ENCODE peak calls at places on chromosomes 12 and 14, in nine cellular contexts. J is H1; E is CD8-positive, alpha-beta T cell; Q is astrocyte of the spinal cord; Y is upper lobe of right lung; P is left ventricle myocardium inferior; S is OCI-LY7; A is epithelial cell of proximal tubule; U is lung. R is an unnamed sample.
A peak's percentile ranks its signal among the peaks of the same experiment; 100 is the strongest.

GRCh38 chr14:23319746-23320583 is 1.3 kb upstream of the PABPN1 start:
- DNase-seq in J (no peak), E (no peak), Q (no peak), Y (no peak), P (no peak), S (no peak), A (no peak), U (no peak), R (no peak)

GRCh38 chr14:65334765-65335411 is 77.6 kb upstream of the FUT8 start:
- DNase-seq in J (peak; percentile 69), E (no peak), Q (no peak), Y (no peak), P (no peak), S (peak; percentile 40), A (no peak), U (no peak), R (no peak)

GRCh38 chr14:92352158-92352985 is 29.4 kb downstream of the SLC24A4 start:
- DNase-seq in J (peak; percentile 10), E (no peak), Q (no peak), Y (no peak), P (no peak), S (peak; percentile 26), A (no peak), U (no peak), R (peak; percentile 62)

GRCh38 chr14:32075636-32076277 is 1.3 kb upstream of the ARHGAP5 start:
- DNase-seq in J (no peak), E (no peak), Q (no peak), Y (no peak), P (peak; percentile 53), S (peak; percentile 10), A (no peak), U (no peak), R (peak; percentile 25)

GRCh38 chr12:94941440-94941862 is 62.0 kb downstream of the NDUFA12 start:
- DNase-seq in J (no peak), E (peak; percentile 26), Q (peak; percentile 83), Y (no peak), P (peak; percentile 55), S (no peak), A (no peak), U (peak; percentile 29), R (peak; percentile 20)

GRCh38 chr12:65775720-65776119 is 48.6 kb upstream of the HMGA2 start:
- DNase-seq in J (no peak), E (no peak), Q (no peak), Y (no peak), P (no peak), S (no peak), A (no peak), U (no peak), R (no peak)

GRCh38 chr12:57726151-57726883 is 12.2 kb downstream of the AGAP2 start:
- DNase-seq in J (peak; percentile 65), E (no peak), Q (peak; percentile 75), Y (peak; percentile 90), P (peak; percentile 73), S (no peak), A (no peak), U (peak; percentile 76), R (no peak)

GRCh38 chr14:24866067-24866466 is 183.9 kb downstream of the STXBP6 start:
- DNase-seq in J (no peak), E (no peak), Q (no peak), Y (no peak), P (no peak), S (no peak), A (no peak), U (no peak), R (no peak)

GRCh38 chr12:104249898-104250297 is 34.3 kb downstream of the TXNRD1 start:
- DNase-seq in J (no peak), E (no peak), Q (no peak), Y (no peak), P (no peak), S (no peak), A (no peak), U (no peak), R (no peak)

DNA sequence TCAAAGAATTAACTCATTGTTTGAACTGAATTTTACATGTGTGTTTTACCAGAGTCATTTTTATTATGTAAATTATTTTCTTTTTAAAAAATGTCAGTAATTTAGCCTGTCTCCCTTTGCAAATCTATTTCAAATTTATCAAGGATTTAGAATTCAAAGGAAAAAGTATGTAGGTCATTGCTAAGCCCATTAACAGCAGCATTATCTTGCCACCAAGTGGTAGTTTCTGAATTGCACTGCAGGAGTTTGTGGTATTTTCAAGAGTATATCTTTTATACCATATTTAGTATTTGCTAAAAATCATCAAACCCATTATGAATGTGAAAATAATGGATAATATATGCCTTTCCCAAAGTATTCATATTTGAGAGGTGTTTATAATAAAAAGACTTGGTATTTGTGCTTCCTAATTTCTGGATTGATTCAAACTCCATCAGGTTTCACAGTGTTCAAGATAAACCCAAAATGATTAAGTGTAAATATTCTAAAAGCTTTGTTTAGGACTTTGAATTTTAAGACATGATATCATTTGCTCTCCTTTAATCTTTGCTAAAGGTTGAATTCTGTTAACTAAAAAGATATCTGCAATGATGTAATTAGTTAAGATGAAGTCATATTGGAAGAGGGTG is 711.4 kb downstream of the FSCB start:
- DNase-seq in J (no peak), E (no peak), Q (peak; percentile 8), Y (no peak), P (no peak), S (no peak), A (no peak), U (no peak), R (no peak)
- TF ChIP-seq CTCF in J (peak; percentile 53), E (no peak), Q (peak; percentile 26), Y (no peak), P (no peak), S (peak; percentile 24), A (peak; percentile 17), U (no peak), R (peak; percentile 32)

GRCh38 chr12:143964-144649 is 69.8 kb downstream of the SLC6A12 start:
- DNase-seq in J (no peak), E (no peak), Q (peak; percentile 13), Y (no peak), P (no peak), S (no peak), A (no peak), U (no peak), R (no peak)
- TF ChIP-seq CTCF in J (no peak), E (no peak), Q (no peak), Y (no peak), P (no peak), S (no peak), A (no peak), U (no peak), R (no peak)

GRCh38 chr12:51923506-51924365 is 16.4 kb downstream of the ACVRL1 start:
- DNase-seq in J (no peak), E (peak; percentile 40), Q (no peak), Y (peak; percentile 85), P (peak; percentile 76), S (peak; percentile 29), A (no peak), U (peak; percentile 52), R (peak; percentile 64)
- TF ChIP-seq CTCF in J (peak; percentile 87), E (peak; percentile 84), Q (peak; percentile 90), Y (peak; percentile 86), P (peak; percentile 93), S (peak; percentile 80), A (peak; percentile 85), U (peak; percentile 65), R (peak; percentile 90)

DNA sequence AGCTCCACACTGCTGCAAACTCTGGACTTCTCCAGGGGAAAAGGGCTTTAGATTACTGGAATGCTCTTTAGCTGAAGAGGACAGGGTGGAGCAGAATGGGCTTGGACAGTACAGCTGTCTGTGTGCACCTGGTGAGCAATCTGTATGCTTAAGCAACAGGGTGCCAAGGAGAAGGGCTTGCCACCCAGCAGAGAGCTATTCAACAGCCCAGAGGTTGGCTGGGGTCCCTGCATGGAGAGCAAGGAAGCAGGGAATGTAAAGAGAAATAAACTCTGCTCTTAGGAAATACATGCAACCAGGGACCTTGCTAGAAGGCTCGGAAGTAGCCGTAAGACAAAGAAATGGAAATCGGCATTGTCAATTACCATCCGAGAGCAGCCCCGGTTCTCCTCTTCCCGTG is 53.0 kb upstream of the CORO1C start:
- DNase-seq in J (no peak), E (no peak), Q (peak; percentile 39), Y (no peak), P (no peak), S (no peak), A (no peak), U (peak; percentile 60), R (no peak)
- TF ChIP-seq CTCF in J (no peak), E (no peak), Q (no peak), Y (no peak), P (no peak), S (no peak), A (no peak), U (no peak), R (no peak)